ENCODE peak calls at places on chromosomes 1 and 21, in ten cellular contexts. D is fibroblast of the conjunctiva; E is germinal center; A is tibial artery; M is mucosa of descending colon; X is colonic mucosa; F is cardiac muscle cell; J is GM10248; V is iPS DF 6.9; H is activated T-helper 1 cell treated with anti-CD3 and anti-CD28 coated beads, Interleukin-12 subunit alpha, Interleukin-12 subunit beta, Interleukin-2, Interleukin-4 antibody, amounts not matched to agents 30 ng/mL and 10 ng/mL and 1 ng/mL, durations not matched to agents 14 hours and 24 hours and 36 hours. Y is an unnamed sample.
A peak's percentile ranks its signal among the peaks of the same experiment; 100 is the strongest.

GRCh38 chr1:37308571-37308960 is 165.8 kb upstream of the ZC3H12A start:
- DNase-seq in D (no peak), E (no peak), A (no peak), M (no peak), X (no peak), F (no peak), J (no peak), V (no peak), H (no peak), Y (no peak)

GRCh38 chr1:56189946-56190920 is 389.1 kb downstream of the PLPP3 start:
- DNase-seq in D (no peak), E (no peak), A (no peak), M (no peak), X (no peak), F (no peak), J (no peak), V (peak; percentile 33), H (no peak), Y (no peak)

GRCh38 chr1:30762931-30763653 is 5.5 kb upstream of the LAPTM5 start:
- DNase-seq in D (no peak), E (peak; percentile 31), A (no peak), M (no peak), X (no peak), F (no peak), J (no peak), V (no peak), H (no peak), Y (no peak)

GRCh38 chr1:159900086-159900680 is at the start of gene CFAP45:
- DNase-seq in D (peak; percentile 68), E (peak; percentile 73), A (peak; percentile 95), M (peak; percentile 92), X (peak; percentile 89), F (peak; percentile 91), J (peak; percentile 37), V (no peak), H (no peak), Y (peak; percentile 48)

GRCh38 chr1:242523968-242524570 is 428 bp downstream of the PLD5 start:
- DNase-seq in D (no peak), E (peak; percentile 19), A (peak; percentile 67), M (peak; percentile 6), X (no peak), F (peak; percentile 19), J (peak; percentile 17), V (no peak), H (no peak), Y (peak; percentile 67)

GRCh38 chr1:209455133-209455532 is 128.4 kb upstream of the CAMK1G start:
- DNase-seq in D (no peak), E (no peak), A (no peak), M (no peak), X (no peak), F (no peak), J (no peak), V (no peak), H (no peak), Y (no peak)

GRCh38 chr1:110207831-110208230 is 2.3 kb upstream of the KCNC4 start:
- DNase-seq in D (peak; percentile 12), E (peak; percentile 73), A (peak; percentile 77), M (peak; percentile 89), X (peak; percentile 76), F (peak; percentile 58), J (peak; percentile 80), V (no peak), H (peak; percentile 66), Y (peak; percentile 86)

GRCh38 chr1:28886731-28887417 is 27.5 kb upstream of the EPB41 start:
- DNase-seq in D (no peak), E (peak; percentile 99), A (peak; percentile 92), M (peak; percentile 91), X (peak; percentile 92), F (peak; percentile 77), J (peak; percentile 99), V (no peak), H (peak; percentile 91), Y (peak; percentile 98)

GRCh38 chr1:223102797-223103533 is 40.1 kb downstream of the TLR5 start:
- DNase-seq in D (no peak), E (no peak), A (peak; percentile 61), M (no peak), X (no peak), F (no peak), J (no peak), V (no peak), H (no peak), Y (no peak)

GRCh38 chr1:220872296-220872695 is 6.9 kb upstream of the HLX start:
- DNase-seq in D (no peak), E (no peak), A (no peak), M (no peak), X (no peak), F (no peak), J (no peak), V (no peak), H (no peak), Y (no peak)

GRCh38 chr1:228415221-228415620 is 1.4 kb downstream of the TRIM17 start:
- DNase-seq in D (no peak), E (no peak), A (no peak), M (no peak), X (no peak), F (no peak), J (no peak), V (no peak), H (no peak), Y (no peak)

GRCh38 chr1:199743227-199743626 is 284.3 kb upstream of the NR5A2 start:
- DNase-seq in D (no peak), E (no peak), A (no peak), M (no peak), X (no peak), F (peak; percentile 10), J (no peak), V (no peak), H (no peak), Y (no peak)

GRCh38 chr1:160935527-160936258 is 18.9 kb downstream of the ITLN2 start:
- DNase-seq in D (no peak), E (no peak), A (no peak), M (no peak), X (no peak), F (no peak), J (no peak), V (no peak), H (no peak), Y (no peak)

GRCh38 chr21:45536301-45537081 is 5.7 kb downstream of the SLC19A1 start:
- DNase-seq in D (no peak), E (no peak), A (peak; percentile 60), M (no peak), X (no peak), F (no peak), J (no peak), V (no peak), H (no peak), Y (no peak)

GRCh38 chr1:23594149-23594917 is 35.0 kb upstream of the ID3 start:
- DNase-seq in D (no peak), E (no peak), A (no peak), M (no peak), X (no peak), F (no peak), J (no peak), V (no peak), H (no peak), Y (no peak)

GRCh38 chr1:60461889-60462595 is 388.5 kb upstream of the C1orf87 start:
- DNase-seq in D (no peak), E (no peak), A (no peak), M (no peak), X (no peak), F (no peak), J (no peak), V (no peak), H (no peak), Y (no peak)

Y was measured in GM13977.